ENCODE peak calls at places on chromosome 19, in five cellular contexts. C is AG04450; L is stimulated activated CD8-positive, alpha-beta memory T cell treated with anti-CD3 and anti-CD28 coated beads, Interleukin-2, amount 100 ng/mL, for 48 hours; I is A172; H is activated T-helper 1 cell treated with anti-CD3 and anti-CD28 coated beads, Interleukin-2, amount 50 U/mL, for 16 hours. W is an unnamed sample.

GRCh38 chr19:35856546-35857149 is at the start of gene KIRREL2:
- DNase-seq in I (no peak), C (no peak), L (no peak), H (no peak), W (no peak)

GRCh38 chr19:4517451-4518057 is 732 bp downstream of the PLIN4 start:
- DNase-seq in L (no peak), C (no peak), H (no peak), I (no peak), W (no peak)

GRCh38 chr19:54329476-54330165 is 9.3 kb downstream of the LILRA4 start:
- DNase-seq in I (no peak), H (no peak), L (no peak), C (no peak), W (no peak)

GRCh38 chr19:53867225-53868090 is at the start of gene MYADM:
- DNase-seq in C (peak), L (peak), I (peak), H (peak), W (peak)

GRCh38 chr19:518292-519231 is 11.3 kb downstream of the TPGS1 start:
- DNase-seq in H (peak), C (no peak), L (no peak), I (no peak), W (no peak)

GRCh38 chr19:27974082-27974513 is 1238.9 kb downstream of the UQCRFS1 start:
- DNase-seq in L (peak), H (no peak), I (peak), C (no peak), W (no peak)

GRCh38 chr19:50513746-50514345 is at the start of gene ASPDH:
- DNase-seq in H (no peak), I (no peak), L (no peak), C (no peak), W (no peak)

GRCh38 chr19:45152504-45153338 is 8.1 kb downstream of the NKPD1 start:
- DNase-seq in C (no peak), L (peak), H (no peak), I (no peak), W (no peak)

GRCh38 chr19:5037936-5038335 is 69.0 kb downstream of the KDM4B start:
- DNase-seq in C (no peak), L (no peak), H (no peak), I (no peak), W (no peak)

GRCh38 chr19:4059931-4060620 is 6.6 kb downstream of the ZBTB7A start:
- DNase-seq in H (no peak), L (peak), C (no peak), I (peak), W (no peak)

GRCh38 chr19:34888091-34888490 is 38.6 kb upstream of the ZNF30 start:
- DNase-seq in I (no peak), H (no peak), L (no peak), C (no peak), W (no peak)

GRCh38 chr19:40921005-40921897 is 39.2 kb upstream of the CYP2A7 start:
- DNase-seq in C (no peak), I (peak), L (no peak), H (no peak), W (no peak)

GRCh38 chr19:4157164-4157563 is 3.7 kb downstream of the CREB3L3 start:
- DNase-seq in I (no peak), L (no peak), C (no peak), H (no peak), W (no peak)

GRCh38 chr19:8259142-8259921 is 48.8 kb downstream of the CD320 start:
- DNase-seq in L (no peak), I (no peak), H (no peak), C (no peak), W (no peak)

GRCh38 chr19:4582112-4582553 is 22.6 kb upstream of the SEMA6B start:
- DNase-seq in I (no peak), H (no peak), L (no peak), C (no peak), W (no peak)

GRCh38 chr19:16018106-16018755 is 58.1 kb upstream of the TPM4 start:
- DNase-seq in C (no peak), I (no peak), H (no peak), L (no peak), W (no peak)

GRCh38 chr19:6668696-6669095 is 1.3 kb downstream of the TNFSF14 start:
- DNase-seq in L (no peak), I (no peak), C (no peak), H (no peak), W (no peak)

GRCh38 chr19:41984961-41985360 is 9.1 kb downstream of the ATP1A3 start:
- DNase-seq in H (no peak), C (no peak), I (no peak), L (no peak), W (no peak)

GRCh38 chr19:55675661-55676354 is 782 bp downstream of the EPN1 start:
- DNase-seq in I (no peak), C (no peak), L (no peak), H (no peak), W (no peak)

GRCh38 chr19:617551-618246 is 15.6 kb downstream of the POLRMT start:
- DNase-seq in I (no peak), H (no peak), L (no peak), C (no peak), W (no peak)

GRCh38 chr19:38118176-38118575 is 105.8 kb downstream of the DPF1 start:
- DNase-seq in H (no peak), L (no peak), I (no peak), C (no peak), W (no peak)

GRCh38 chr19:49210901-49211451 is 53.4 kb downstream of the TRPM4 start:
- DNase-seq in L (no peak), C (no peak), I (no peak), H (no peak), W (no peak)

GRCh38 chr19:58428617-58429016 is 11.3 kb downstream of the ZNF132 start:
- DNase-seq in L (no peak), C (no peak), I (no peak), H (no peak), W (no peak)

GRCh38 chr19:24099829-24100228 is 12.8 kb downstream of the ZNF254 start:
- DNase-seq in H (no peak), L (no peak), I (no peak), C (no peak), W (no peak)

GRCh38 chr19:45103625-45104319 is 10.8 kb downstream of the PPP1R37 start:
- DNase-seq in L (no peak), C (no peak), H (no peak), I (no peak), W (no peak)

GRCh38 chr19:51098366-51099069 is 9.7 kb downstream of the CTU1 start:
- DNase-seq in L (no peak), H (no peak), I (no peak), C (no peak), W (no peak)

GRCh38 chr19:13212759-13213330 is 62.6 kb downstream of the IER2 start:
- DNase-seq in H (peak), L (peak), C (no peak), I (peak), W (peak)

GRCh38 chr19:40613669-40614594 is 12.8 kb downstream of the LTBP4 start:
- DNase-seq in I (no peak), H (peak), L (peak), C (peak), W (no peak)

GRCh38 chr19:1250374-1251232 is 2.2 kb downstream of the MIDN start:
- DNase-seq in C (no peak), L (no peak), H (no peak), I (peak), W (no peak)

GRCh38 chr19:18726417-18726767 is 42.9 kb downstream of the CRTC1 start:
- DNase-seq in H (no peak), I (no peak), L (no peak), C (no peak), W (no peak)

GRCh38 chr19:57664269-57665127 is 4.2 kb upstream of the ZSCAN4 start:
- DNase-seq in H (no peak), C (no peak), L (no peak), I (peak), W (no peak)

GRCh38 chr19:52734340-52734892 is 428 bp downstream of the ZNF611 start:
- DNase-seq in C (no peak), L (no peak), I (no peak), H (no peak), W (no peak)

GRCh38 chr19:4360641-4361151 is 17.3 kb downstream of the MPND start:
- DNase-seq in C (no peak), I (no peak), H (no peak), L (no peak), W (no peak)

GRCh38 chr19:48095637-48096175 is 14.9 kb downstream of the PLA2G4C start:
- DNase-seq in L (no peak), I (peak), H (no peak), C (no peak), W (no peak)

GRCh38 chr19:3034845-3035541 is 5.9 kb upstream of the TLE2 start:
- DNase-seq in L (no peak), I (peak), C (no peak), H (no peak), W (no peak)

GRCh38 chr19:32537626-32538025 is 43.4 kb upstream of the PDCD5 start:
- DNase-seq in I (no peak), H (no peak), L (no peak), C (no peak), W (no peak)